ENCODE peak calls at places on chromosomes 2 and 18, in four cellular contexts. E, O, P and Y are unnamed samples.

GRCh38 chr2:134107402-134107801 is 146.5 kb upstream of the MGAT5 start:
- DNase-seq in E (no peak), O (no peak), P (no peak), Y (no peak)

GRCh38 chr2:154143105-154143504 is 271.4 kb downstream of the GALNT13 start:
- DNase-seq in E (no peak), O (no peak), P (no peak), Y (no peak)

GRCh38 chr2:71933467-71934319 is 214.0 kb downstream of the CYP26B1 start:
- DNase-seq in E (no peak), O (no peak), P (peak; percentile 15), Y (peak; percentile 6)

GRCh38 chr18:62781893-62782292 is 66.6 kb downstream of the PHLPP1 start:
- DNase-seq in E (no peak), O (peak; percentile 76), P (peak; percentile 86), Y (peak; percentile 17)

GRCh38 chr2:131674174-131674507 is 146.5 kb downstream of the CCDC74A start:
- DNase-seq in E (no peak), O (no peak), P (no peak), Y (no peak)

GRCh38 chr2:140257692-140258300 is 1477.6 kb upstream of the NXPH2 start:
- DNase-seq in E (no peak), O (no peak), P (peak; percentile 60), Y (no peak)

GRCh38 chr2:9809064-9809356 is 34.3 kb upstream of the TAF1B start:
- DNase-seq in E (no peak), O (no peak), P (no peak), Y (no peak)

GRCh38 chr2:62084823-62085222 is 111.1 kb upstream of the B3GNT2 start:
- DNase-seq in E (no peak), O (no peak), P (no peak), Y (no peak)

GRCh38 chr2:210522399-210522798 is 34.0 kb upstream of the CPS1 start:
- DNase-seq in E (no peak), O (no peak), P (no peak), Y (no peak)

GRCh38 chr18:58848685-58849084 is 16.0 kb upstream of the ZNF532 start:
- DNase-seq in E (no peak), O (no peak), P (peak; percentile 25), Y (no peak)

GRCh38 chr2:72129676-72130340 is 17.9 kb downstream of the CYP26B1 start:
- DNase-seq in E (no peak), O (no peak), P (no peak), Y (no peak)

GRCh38 chr2:61193670-61194561 is 31.9 kb downstream of the C2orf74 start:
- DNase-seq in E (no peak), O (no peak), P (no peak), Y (no peak)

GRCh38 chr2:10794891-10795290 is 17.7 kb downstream of the PDIA6 start:
- DNase-seq in E (no peak), O (no peak), P (no peak), Y (no peak)

GRCh38 chr2:64400733-64401500 is 53.0 kb upstream of the LGALSL start:
- DNase-seq in E (no peak), O (no peak), P (no peak), Y (no peak)

GRCh38 chr18:53796042-53796729 is 428.3 kb downstream of the MBD2 start:
- DNase-seq in E (no peak), O (peak; percentile 18), P (peak; percentile 51), Y (no peak)

GRCh38 chr2:225083276-225083675 is 41.0 kb upstream of the DOCK10 start:
- DNase-seq in E (no peak), O (no peak), P (no peak), Y (no peak)